ENCODE peak calls at places on chromosomes 7 and 10, in six cellular contexts. One of them, this sample, is unnamed.

GRCh38 chr10:127354992-127355391 is 158.6 kb upstream of the INSYN2A start:
- DNase-seq in stimulated activated CD4-positive, alpha-beta T cell treated with anti-CD3 and anti-CD28 coated beads, Interleukin-4, amount 100 ng/mL, for 48 hours: no peak
- DNase-seq in retina: no peak
- DNase-seq in neuronal stem cell: no peak
- DNase-seq in iris pigment epithelial cell: no peak
- DNase-seq in Karpas-422: peak
- DNase-seq in this sample: no peak

GRCh38 chr7:12737364-12737763 is 49.9 kb downstream of the ARL4A start:
- DNase-seq in iris pigment epithelial cell: no peak
- DNase-seq in Karpas-422: no peak
- DNase-seq in neuronal stem cell: no peak
- DNase-seq in retina: no peak
- DNase-seq in stimulated activated CD4-positive, alpha-beta T cell treated with anti-CD3 and anti-CD28 coated beads, Interleukin-4, amount 100 ng/mL, for 48 hours: no peak
- DNase-seq in this sample: no peak

GRCh38 chr7:3639253-3639652 is 338.2 kb downstream of the SDK1 start:
- DNase-seq in stimulated activated CD4-positive, alpha-beta T cell treated with anti-CD3 and anti-CD28 coated beads, Interleukin-4, amount 100 ng/mL, for 48 hours: no peak
- DNase-seq in iris pigment epithelial cell: no peak
- DNase-seq in neuronal stem cell: no peak
- DNase-seq in Karpas-422: no peak
- DNase-seq in retina: no peak
- DNase-seq in this sample: no peak

GRCh38 chr7:73892003-73892975 is 31.3 kb downstream of the TMEM270 start:
- DNase-seq in stimulated activated CD4-positive, alpha-beta T cell treated with anti-CD3 and anti-CD28 coated beads, Interleukin-4, amount 100 ng/mL, for 48 hours: no peak
- DNase-seq in iris pigment epithelial cell: peak
- DNase-seq in neuronal stem cell: no peak
- DNase-seq in retina: no peak
- DNase-seq in Karpas-422: no peak
- DNase-seq in this sample: no peak

GRCh38 chr7:16739863-16740622 is 13.5 kb upstream of the TSPAN13 start:
- DNase-seq in Karpas-422: no peak
- DNase-seq in iris pigment epithelial cell: peak
- DNase-seq in retina: no peak
- DNase-seq in neuronal stem cell: no peak
- DNase-seq in stimulated activated CD4-positive, alpha-beta T cell treated with anti-CD3 and anti-CD28 coated beads, Interleukin-4, amount 100 ng/mL, for 48 hours: no peak
- DNase-seq in this sample: no peak

GRCh38 chr7:103131225-103131624 is 17.7 kb downstream of the NAPEPLD start:
- DNase-seq in iris pigment epithelial cell: no peak
- DNase-seq in Karpas-422: no peak
- DNase-seq in neuronal stem cell: no peak
- DNase-seq in stimulated activated CD4-positive, alpha-beta T cell treated with anti-CD3 and anti-CD28 coated beads, Interleukin-4, amount 100 ng/mL, for 48 hours: no peak
- DNase-seq in retina: no peak
- DNase-seq in this sample: no peak

GRCh38 chr10:22344204-22344603 is 1.1 kb upstream of the SPAG6 start:
- DNase-seq in stimulated activated CD4-positive, alpha-beta T cell treated with anti-CD3 and anti-CD28 coated beads, Interleukin-4, amount 100 ng/mL, for 48 hours: no peak
- DNase-seq in neuronal stem cell: no peak
- DNase-seq in Karpas-422: no peak
- DNase-seq in iris pigment epithelial cell: no peak
- DNase-seq in retina: no peak
- DNase-seq in this sample: no peak

GRCh38 chr10:86693721-86694369 is 25.5 kb downstream of the LDB3 start:
- DNase-seq in stimulated activated CD4-positive, alpha-beta T cell treated with anti-CD3 and anti-CD28 coated beads, Interleukin-4, amount 100 ng/mL, for 48 hours: peak
- DNase-seq in iris pigment epithelial cell: peak
- DNase-seq in neuronal stem cell: no peak
- DNase-seq in Karpas-422: peak
- DNase-seq in retina: peak
- DNase-seq in this sample: no peak

GRCh38 chr7:105524840-105525239 is 2.8 kb upstream of the PUS7 start:
- DNase-seq in retina: no peak
- DNase-seq in Karpas-422: peak
- DNase-seq in stimulated activated CD4-positive, alpha-beta T cell treated with anti-CD3 and anti-CD28 coated beads, Interleukin-4, amount 100 ng/mL, for 48 hours: no peak
- DNase-seq in neuronal stem cell: no peak
- DNase-seq in iris pigment epithelial cell: no peak
- DNase-seq in this sample: no peak

GRCh38 chr10:35574924-35575352 is 30.2 kb upstream of the GJD4 start:
- DNase-seq in Karpas-422: no peak
- DNase-seq in retina: no peak
- DNase-seq in stimulated activated CD4-positive, alpha-beta T cell treated with anti-CD3 and anti-CD28 coated beads, Interleukin-4, amount 100 ng/mL, for 48 hours: no peak
- DNase-seq in neuronal stem cell: no peak
- DNase-seq in iris pigment epithelial cell: peak
- DNase-seq in this sample: no peak

GRCh38 chr7:151249732-151250072 is 1.2 kb upstream of the SMARCD3 start:
- DNase-seq in iris pigment epithelial cell: peak
- DNase-seq in Karpas-422: no peak
- DNase-seq in neuronal stem cell: peak
- DNase-seq in retina: peak
- DNase-seq in stimulated activated CD4-positive, alpha-beta T cell treated with anti-CD3 and anti-CD28 coated beads, Interleukin-4, amount 100 ng/mL, for 48 hours: no peak
- DNase-seq in this sample: no peak